ENCODE peak calls at places on chromosome 18, in ten cellular contexts. P is H9; T is CD8-positive, alpha-beta T cell; X is K562; A is ovary; O is neural progenitor cell; H is fibroblast of lung; V is upper lobe of right lung; K is GM23338; C is H7. E is an unnamed sample.

GRCh38 chr18:78623142-78623541 is 356.5 kb upstream of the SALL3 start:
- DNase-seq in C (no peak), T (no peak), X (no peak), A (no peak), H (no peak), K (no peak), O (no peak), P (no peak), V (peak; percentile 91), E (no peak)

GRCh38 chr18:40314199-40314598 is 1640.8 kb upstream of the PIK3C3 start:
- DNase-seq in H (no peak), X (no peak), C (no peak), K (no peak), O (no peak), T (no peak), V (no peak), P (no peak), A (no peak), E (no peak)

GRCh38 chr18:46331316-46331715 is 227.1 kb downstream of the HAUS1 start:
- DNase-seq in C (no peak), P (no peak), A (no peak), K (no peak), X (no peak), H (no peak), V (no peak), T (no peak), O (no peak), E (no peak)

GRCh38 chr18:9637036-9637767 is 22.8 kb upstream of the PPP4R1 start:
- DNase-seq in K (no peak), T (no peak), P (no peak), X (no peak), O (no peak), C (no peak), A (no peak), H (peak; percentile 79), V (no peak), E (no peak)

GRCh38 chr18:72232611-72233010 is 311.5 kb downstream of the CBLN2 start:
- DNase-seq in X (no peak), O (no peak), C (no peak), K (no peak), P (no peak), A (no peak), V (no peak), T (no peak), H (no peak), E (no peak)

GRCh38 chr18:79617521-79618500 is 61.8 kb upstream of the CTDP1 start:
- DNase-seq in C (no peak), P (no peak), K (peak; percentile 39), O (no peak), A (no peak), V (peak; percentile 61), X (no peak), H (no peak), T (no peak), E (no peak)

GRCh38 chr18:77077836-77078456 is 54.6 kb downstream of the MBP start:
- DNase-seq in P (no peak), H (peak; percentile 79), K (no peak), V (no peak), C (no peak), X (no peak), T (no peak), O (no peak), A (no peak), E (no peak)

GRCh38 chr18:36809590-36810381 is 19.0 kb downstream of the TPGS2 start:
- DNase-seq in V (no peak), A (peak; percentile 30), P (peak; percentile 47), C (peak; percentile 75), H (peak; percentile 65), O (peak; percentile 84), T (peak; percentile 27), X (peak; percentile 79), K (peak; percentile 85), E (no peak)

GRCh38 chr18:26854292-26854881 is 11.1 kb downstream of the AQP4 start:
- DNase-seq in O (no peak), K (peak; percentile 36), C (peak; percentile 30), A (no peak), P (peak; percentile 56), V (no peak), X (no peak), T (no peak), H (no peak), E (no peak)

GRCh38 chr18:77811510-77811909 is 561.9 kb downstream of the GALR1 start:
- DNase-seq in O (no peak), C (no peak), X (no peak), H (no peak), A (no peak), T (no peak), P (no peak), K (no peak), V (no peak), E (peak; percentile 51)

GRCh38 chr18:39184176-39184575 is 1618.6 kb upstream of the CELF4 start:
- DNase-seq in C (no peak), V (no peak), T (no peak), X (no peak), H (no peak), K (no peak), A (no peak), O (no peak), P (no peak), E (no peak)

GRCh38 chr18:23926590-23926989 is 88.0 kb upstream of the TTC39C start:
- DNase-seq in T (no peak), C (no peak), K (no peak), A (no peak), O (no peak), V (no peak), P (no peak), X (no peak), H (no peak), E (no peak)

GRCh38 chr18:49723648-49724180 is 89.6 kb downstream of the ACAA2 start:
- DNase-seq in X (no peak), P (no peak), A (no peak), H (peak; percentile 87), T (no peak), K (no peak), C (no peak), O (no peak), V (no peak), E (peak; percentile 64)

GRCh38 chr18:48835119-48835518 is 115.6 kb downstream of the SMAD7 start:
- DNase-seq in A (no peak), V (peak; percentile 17), O (no peak), H (no peak), T (no peak), X (no peak), K (no peak), P (no peak), C (no peak), E (no peak)

GRCh38 chr18:63213936-63214671 is 105.5 kb downstream of the BCL2 start:
- DNase-seq in C (no peak), H (no peak), K (no peak), X (no peak), P (no peak), A (no peak), V (no peak), T (no peak), O (no peak), E (no peak)

GRCh38 chr18:11689031-11689971 is at the start of gene GNAL:
- DNase-seq in A (peak; percentile 75), H (peak; percentile 90), K (peak; percentile 96), X (peak; percentile 51), O (peak; percentile 95), T (peak; percentile 22), C (peak; percentile 90), V (peak; percentile 85), P (peak; percentile 88), E (peak; percentile 76)
- H3K27me3 ChIP-seq in A (no peaks in the 10 kb centered on the region), H (peaks cover 3% of the 10 kb centered on the region), K (peaks cover 29% of the 10 kb centered on the region), X (peaks cover 27% of the 10 kb centered on the region), O (peaks cover 31% of the 10 kb centered on the region), T (peaks cover 14% of the 10 kb centered on the region), C (peaks cover 12% of the 10 kb centered on the region), V (peaks cover 17% of the 10 kb centered on the region), P (no peaks in the 10 kb centered on the region), E (peaks cover 13% of the 10 kb centered on the region)

GRCh38 chr18:59085797-59086196 is 53.9 kb upstream of the SEC11C start:
- DNase-seq in A (no peak), T (no peak), C (no peak), P (no peak), X (no peak), O (no peak), H (peak; percentile 79), K (no peak), V (no peak), E (no peak)

GRCh38 chr18:59086522-59086921 is 53.2 kb upstream of the SEC11C start:
- DNase-seq in V (no peak), P (no peak), X (no peak), K (no peak), H (no peak), O (no peak), T (no peak), A (no peak), C (no peak), E (no peak)

GRCh38 chr18:59085126-59085794 is 54.4 kb upstream of the SEC11C start:
- DNase-seq in T (no peak), K (no peak), X (no peak), P (no peak), V (no peak), C (no peak), H (no peak), O (no peak), A (no peak), E (no peak)

GRCh38 chr18:59084286-59084779 is 55.4 kb upstream of the SEC11C start:
- DNase-seq in X (peak; percentile 56), A (peak; percentile 62), P (peak; percentile 84), T (peak; percentile 68), O (peak; percentile 88), K (peak; percentile 94), H (peak; percentile 69), V (peak; percentile 71), C (peak; percentile 77), E (peak; percentile 64)

GRCh38 chr18:59087391-59087790 is 52.3 kb upstream of the SEC11C start:
- DNase-seq in P (no peak), O (no peak), T (no peak), A (no peak), H (no peak), C (no peak), V (no peak), X (no peak), K (no peak), E (no peak)
- H3K27me3 ChIP-seq in P (no peaks in the 10 kb centered on the region), O (peaks cover 12% of the 10 kb centered on the region), T (no peaks in the 10 kb centered on the region), A (no peaks in the 10 kb centered on the region), H (no peaks in the 10 kb centered on the region), C (no peaks in the 10 kb centered on the region), V (peaks cover 9% of the 10 kb centered on the region), X (no peaks in the 10 kb centered on the region), K (no peaks in the 10 kb centered on the region), E (peaks cover 4% of the 10 kb centered on the region)

GRCh38 chr18:13216092-13216582 is 2.4 kb upstream of the LDLRAD4 start:
- DNase-seq in A (peak; percentile 48), O (peak; percentile 75), T (peak; percentile 50), K (peak; percentile 73), X (no peak), V (peak; percentile 75), C (peak; percentile 83), P (peak; percentile 73), H (peak; percentile 73), E (peak; percentile 87)
- H3K27me3 ChIP-seq in A (no peaks in the 10 kb centered on the region), O (peaks cover 70% of the 10 kb centered on the region), T (no peaks in the 10 kb centered on the region), K (peaks cover 55% of the 10 kb centered on the region), X (peaks cover 46% of the 10 kb centered on the region), V (peaks cover 4% of the 10 kb centered on the region), C (peaks cover 15% of the 10 kb centered on the region), P (peaks cover 17% of the 10 kb centered on the region), H (peaks cover 46% of the 10 kb centered on the region), E (no peaks in the 10 kb centered on the region)

DNA sequence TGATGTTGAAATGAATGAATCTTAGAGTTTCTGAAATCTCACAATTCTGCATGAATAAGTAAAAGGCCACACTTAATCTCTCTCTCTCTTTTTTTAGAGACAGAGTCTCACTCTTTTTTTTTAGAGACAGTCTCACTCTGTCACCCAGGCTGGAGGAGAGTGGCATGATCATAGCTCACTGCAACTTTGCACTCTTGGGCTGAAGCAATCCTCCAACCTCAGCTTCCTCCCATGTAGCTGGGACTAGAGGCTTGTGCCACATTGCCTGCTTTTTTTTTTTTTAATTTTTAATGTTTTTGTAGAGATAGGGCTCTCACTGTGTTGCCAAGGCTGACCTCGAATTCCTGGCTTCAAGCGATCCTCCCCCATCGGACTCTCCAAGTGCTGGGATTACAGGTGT is 68.9 kb upstream of the THOC1 start:
- DNase-seq in A (no peak), O (no peak), T (no peak), V (no peak), K (no peak), P (no peak), C (no peak), X (no peak), H (no peak), E (no peak)
- H3K27me3 ChIP-seq in A (no peaks in the 10 kb centered on the region), O (no peaks in the 10 kb centered on the region), T (no peaks in the 10 kb centered on the region), V (no peaks in the 10 kb centered on the region), K (no peaks in the 10 kb centered on the region), P (no peaks in the 10 kb centered on the region), C (no peaks in the 10 kb centered on the region), X (peaks cover 63% of the 10 kb centered on the region), H (no peaks in the 10 kb centered on the region), E (no peaks in the 10 kb centered on the region)